ENCODE peak calls at places on chromosomes 7 and 10, in nine cellular contexts. E is naive thymus-derived CD8-positive, alpha-beta T cell; V is heart right ventricle; Q is body of pancreas; P is left cardiac atrium; X is adipocyte; S is stimulated activated CD8-positive, alpha-beta memory T cell treated with anti-CD3 and anti-CD28 coated beads, Interleukin-15, amount 100 ng/mL, for 24 hours; N is pons; I is neural progenitor cell. K is an unnamed sample.

GRCh38 chr10:11014671-11015141 is 3.0 kb upstream of the CELF2 start:
- DNase-seq in Q (no peak), I (peak), S (no peak), V (peak), X (no peak), N (peak), P (peak), E (no peak), K (no peak)

GRCh38 chr10:119412831-119413737 is 129.4 kb downstream of the RGS10 start:
- DNase-seq in N (no peak), P (no peak), V (no peak), I (peak), E (no peak), S (no peak), X (peak), Q (no peak), K (peak)

GRCh38 chr10:127293640-127294039 is 97.2 kb upstream of the INSYN2A start:
- DNase-seq in I (no peak), S (no peak), P (no peak), E (peak), V (no peak), N (no peak), Q (no peak), X (no peak), K (no peak)

GRCh38 chr10:118444016-118444415 is 101.9 kb upstream of the FAM204A start:
- DNase-seq in I (no peak), Q (no peak), N (peak), P (no peak), S (no peak), V (no peak), E (no peak), X (no peak), K (no peak)

GRCh38 chr7:98836811-98837631 is 32.8 kb downstream of the TMEM130 start:
- DNase-seq in N (no peak), I (peak), P (no peak), X (peak), V (peak), S (no peak), E (peak), Q (peak), K (peak)

GRCh38 chr10:50641636-50642035 is 17.9 kb upstream of the SGMS1 start:
- DNase-seq in Q (no peak), V (no peak), S (no peak), N (no peak), I (no peak), E (no peak), P (no peak), X (no peak), K (no peak)

GRCh38 chr7:106521115-106521514 is 139.8 kb downstream of the CCDC71L start:
- DNase-seq in V (no peak), Q (no peak), E (no peak), S (no peak), X (no peak), I (no peak), P (no peak), N (no peak), K (no peak)

GRCh38 chr7:139916717-139917395 is 87.8 kb downstream of the TBXAS1 start:
- DNase-seq in E (no peak), N (no peak), Q (no peak), V (no peak), P (no peak), S (no peak), X (no peak), I (no peak), K (no peak)

GRCh38 chr7:93262535-93262934 is 30.4 kb downstream of the VPS50 start:
- DNase-seq in I (no peak), P (no peak), X (no peak), S (no peak), N (no peak), Q (no peak), E (no peak), V (no peak), K (no peak)

GRCh38 chr10:113858541-113858940 is 4.1 kb downstream of the NHLRC2 start:
- DNase-seq in N (no peak), V (no peak), I (no peak), X (peak), Q (no peak), P (no peak), S (no peak), E (no peak), K (peak)

GRCh38 chr7:127380479-127380878 is 12.0 kb downstream of the ZNF800 start:
- DNase-seq in X (no peak), I (no peak), P (no peak), V (no peak), Q (no peak), E (no peak), S (no peak), N (no peak), K (no peak)

GRCh38 chr7:148395990-148396716 is 194.4 kb upstream of the C7orf33 start:
- DNase-seq in I (no peak), E (no peak), Q (no peak), N (no peak), X (no peak), P (no peak), V (no peak), S (no peak), K (no peak)

GRCh38 chr10:121510201-121510771 is 88.0 kb downstream of the FGFR2 start:
- DNase-seq in V (no peak), E (no peak), X (no peak), P (no peak), S (no peak), I (no peak), N (peak), Q (no peak), K (no peak)

GRCh38 chr7:157429680-157430224 is 92.9 kb downstream of the DNAJB6 start:
- DNase-seq in X (no peak), E (no peak), Q (no peak), V (no peak), N (no peak), I (no peak), P (no peak), S (no peak), K (no peak)

GRCh38 chr10:20993387-20994170 is 96.5 kb upstream of the NEBL start:
- DNase-seq in V (no peak), N (no peak), X (no peak), P (no peak), Q (no peak), I (no peak), S (no peak), E (no peak), K (no peak)

GRCh38 chr10:85792533-85792858 is 574.1 kb downstream of the GRID1 start:
- DNase-seq in I (no peak), S (no peak), P (no peak), V (no peak), E (no peak), N (no peak), X (no peak), Q (no peak), K (no peak)

GRCh38 chr10:50417906-50418697 is 166.8 kb upstream of the ASAH2 start:
- DNase-seq in V (peak), Q (peak), P (peak), I (peak), E (no peak), S (no peak), X (peak), N (peak), K (peak)

GRCh38 chr7:155208681-155209477 is 88.8 kb upstream of the INSIG1 start:
- DNase-seq in X (peak), P (peak), Q (no peak), I (no peak), V (no peak), S (no peak), E (no peak), N (no peak), K (peak)

GRCh38 chr10:18144928-18145327 is 4.7 kb downstream of the CACNB2 start:
- DNase-seq in E (no peak), S (no peak), V (peak), X (peak), I (peak), P (peak), Q (peak), N (no peak), K (peak)

GRCh38 chr10:2980791-2981360 is 86.5 kb upstream of the PFKP start:
- DNase-seq in S (no peak), E (no peak), V (no peak), N (no peak), Q (no peak), P (no peak), I (no peak), X (peak), K (peak)

GRCh38 chr10:5964736-5965135 is 12.6 kb downstream of the IL15RA start:
- DNase-seq in I (no peak), S (no peak), E (no peak), X (no peak), Q (no peak), P (no peak), V (no peak), N (no peak), K (no peak)

GRCh38 chr10:7933757-7934156 is 115.5 kb downstream of the TAF3 start:
- DNase-seq in V (no peak), Q (no peak), P (no peak), I (no peak), S (no peak), X (no peak), N (no peak), E (no peak), K (no peak)

GRCh38 chr7:36128448-36129047 is 24.5 kb upstream of the EEPD1 start:
- DNase-seq in S (no peak), V (peak), X (peak), P (peak), E (no peak), Q (peak), N (peak), I (no peak), K (peak)

GRCh38 chr10:49837096-49837495 is 75.0 kb upstream of the OGDHL start:
- DNase-seq in E (no peak), X (no peak), S (no peak), V (no peak), I (no peak), P (no peak), Q (no peak), N (no peak), K (peak)

GRCh38 chr10:52729259-52730104 is 43.1 kb downstream of the MBL2 start:
- DNase-seq in X (peak), I (peak), Q (no peak), N (peak), V (no peak), S (no peak), E (no peak), P (no peak), K (peak)

GRCh38 chr10:30284860-30285594 is 64.1 kb downstream of the MTPAP start:
- DNase-seq in S (no peak), N (peak), P (no peak), X (peak), I (no peak), V (no peak), E (no peak), Q (no peak), K (peak)

GRCh38 chr10:28120043-28120749 is 121.3 kb upstream of the ODAD2 start:
- DNase-seq in V (no peak), P (no peak), I (no peak), E (no peak), N (no peak), S (no peak), X (peak), Q (peak), K (peak)

GRCh38 chr10:42953684-42954674 is 122.9 kb upstream of the RET start:
- DNase-seq in I (no peak), P (no peak), N (no peak), Q (no peak), S (no peak), E (no peak), V (no peak), X (no peak), K (no peak)

GRCh38 chr7:157701395-157701794 is 364.6 kb downstream of the DNAJB6 start:
- DNase-seq in N (no peak), X (no peak), S (no peak), P (no peak), E (no peak), Q (no peak), V (no peak), I (no peak), K (no peak)

GRCh38 chr7:98165827-98166667 is 45.2 kb upstream of the BHLHA15 start:
- DNase-seq in S (peak), P (peak), I (peak), E (peak), X (peak), Q (peak), N (no peak), V (peak), K (peak)

GRCh38 chr7:17247357-17247756 is 51.1 kb upstream of the AHR start:
- DNase-seq in Q (no peak), X (no peak), E (no peak), I (no peak), P (no peak), V (no peak), S (no peak), N (no peak), K (no peak)

GRCh38 chr10:44032216-44032615 is 352.7 kb downstream of the CXCL12 start:
- DNase-seq in I (no peak), X (peak), P (no peak), E (no peak), N (no peak), S (no peak), Q (no peak), V (no peak), K (peak)

GRCh38 chr10:121994429-121994881 is 5.5 kb downstream of the TACC2 start:
- DNase-seq in S (no peak), E (no peak), V (peak), N (no peak), Q (peak), I (peak), P (peak), X (no peak), K (no peak)

GRCh38 chr7:94127026-94127425 is 122.9 kb upstream of the BET1 start:
- DNase-seq in S (no peak), X (peak), E (no peak), N (no peak), I (no peak), V (no peak), P (no peak), Q (no peak), K (peak)

GRCh38 chr10:50224330-50224952 is 26.9 kb downstream of the ASAH2 start:
- DNase-seq in P (no peak), S (no peak), V (no peak), X (peak), E (no peak), N (peak), I (peak), Q (peak), K (peak)

GRCh38 chr7:33108591-33108930 is 643 bp downstream of the RP9 start:
- DNase-seq in X (no peak), S (no peak), P (no peak), Q (no peak), I (peak), E (no peak), N (peak), V (no peak), K (no peak)

GRCh38 chr7:2862831-2863361 is 18.8 kb upstream of the GNA12 start:
- DNase-seq in Q (no peak), N (no peak), P (no peak), V (no peak), S (no peak), E (no peak), X (no peak), I (no peak), K (no peak)

GRCh38 chr7:5231811-5232484 is 41.9 kb downstream of the WIPI2 start:
- DNase-seq in V (no peak), S (no peak), X (no peak), E (no peak), N (peak), P (no peak), I (no peak), Q (no peak), K (no peak)

GRCh38 chr10:71086439-71087080 is 125.8 kb upstream of the UNC5B start:
- DNase-seq in X (no peak), E (no peak), V (no peak), P (no peak), Q (no peak), I (no peak), N (no peak), S (no peak), K (no peak)

K was measured in fibroblast of the aortic adventitia.